ENCODE peak calls at places on chromosomes 4 and X, in nine cellular contexts. S, R, I, A, H, T, O, K and U are unnamed samples.

GRCh38 chr4:121143126-121143525 is 21.0 kb downstream of the TNIP3 start:
- DNase-seq in S (no peak), R (no peak), I (no peak), A (no peak), H (no peak), T (no peak), O (no peak), K (no peak), U (no peak)

GRCh38 chr4:25509656-25510055 is 132.6 kb downstream of the ANAPC4 start:
- DNase-seq in S (no peak), R (peak), I (no peak), A (no peak), H (no peak), T (no peak), O (no peak), K (no peak), U (no peak)

GRCh38 chr4:16225681-16225995 is 633 bp downstream of the TAPT1 start:
- DNase-seq in S (no peak), R (no peak), I (peak), A (no peak), H (no peak), T (no peak), O (no peak), K (no peak), U (no peak)

GRCh38 chr4:8745828-8746225 is 125.8 kb downstream of the HMX1 start:
- DNase-seq in S (no peak), R (no peak), I (no peak), A (no peak), H (no peak), T (no peak), O (peak), K (no peak), U (no peak)

GRCh38 chrX:39196192-39197102 is 395.2 kb downstream of the MID1IP1 start:
- DNase-seq in S (peak), R (peak), I (peak), A (peak), H (no peak), T (peak), O (no peak), K (no peak), U (peak)

GRCh38 chr4:74039065-74039763 is 725 bp upstream of the CXCL3 start:
- DNase-seq in S (no peak), R (peak), I (peak), A (peak), H (no peak), T (no peak), O (no peak), K (no peak), U (no peak)

GRCh38 chrX:37711991-37712390 is 26.4 kb downstream of the XK start:
- DNase-seq in S (no peak), R (no peak), I (no peak), A (no peak), H (no peak), T (no peak), O (no peak), K (no peak), U (no peak)

GRCh38 chr4:60216752-60217151 is 983.4 kb upstream of the ADGRL3 start:
- DNase-seq in S (no peak), R (peak), I (no peak), A (peak), H (no peak), T (no peak), O (no peak), K (no peak), U (no peak)

GRCh38 chrX:36443007-36443406 is 523.5 kb downstream of the CFAP47 start:
- DNase-seq in S (no peak), R (no peak), I (no peak), A (no peak), H (no peak), T (no peak), O (no peak), K (no peak), U (no peak)

GRCh38 chr4:167897116-167897515 is 195.2 kb upstream of the ANXA10 start:
- DNase-seq in S (no peak), R (peak), I (no peak), A (peak), H (no peak), T (no peak), O (no peak), K (no peak), U (no peak)

GRCh38 chr4:26331380-26331945 is 10.6 kb downstream of the RBPJ start:
- DNase-seq in S (no peak), R (no peak), I (no peak), A (no peak), H (no peak), T (no peak), O (no peak), K (no peak), U (no peak)

GRCh38 chrX:151825927-151826471 is 86.7 kb upstream of the MAGEA4 start:
- DNase-seq in S (no peak), R (peak), I (no peak), A (peak), H (no peak), T (no peak), O (no peak), K (no peak), U (no peak)

GRCh38 chr4:22556411-22556969 is 40.6 kb upstream of the ADGRA3 start:
- DNase-seq in S (no peak), R (no peak), I (no peak), A (no peak), H (no peak), T (no peak), O (no peak), K (no peak), U (no peak)

GRCh38 chr4:184958127-184958806 is 60.0 kb upstream of the HELT start:
- DNase-seq in S (no peak), R (peak), I (no peak), A (no peak), H (no peak), T (no peak), O (no peak), K (no peak), U (no peak)

GRCh38 chrX:123949846-123950245 is 11.7 kb upstream of the STAG2 start:
- DNase-seq in S (no peak), R (no peak), I (no peak), A (no peak), H (no peak), T (no peak), O (no peak), K (no peak), U (no peak)

GRCh38 chr4:25158817-25159216 is 1.4 kb downstream of the SEPSECS start:
- DNase-seq in S (no peak), R (no peak), I (no peak), A (no peak), H (no peak), T (no peak), O (no peak), K (no peak), U (no peak)

GRCh38 chr4:1410491-1411325 is 4.5 kb upstream of the NKX1-1 start:
- DNase-seq in S (peak), R (peak), I (no peak), A (peak), H (no peak), T (peak), O (peak), K (peak), U (no peak)

GRCh38 chr4:24001945-24002640 is 112.2 kb upstream of the PPARGC1A start:
- DNase-seq in S (no peak), R (no peak), I (no peak), A (peak), H (no peak), T (no peak), O (no peak), K (no peak), U (no peak)

GRCh38 chr4:175290401-175290800 is 372.2 kb downstream of the ADAM29 start:
- DNase-seq in S (no peak), R (peak), I (no peak), A (no peak), H (no peak), T (no peak), O (no peak), K (no peak), U (no peak)

GRCh38 chr4:126264839-126265238 is 950.1 kb downstream of the FAT4 start:
- DNase-seq in S (no peak), R (no peak), I (no peak), A (no peak), H (no peak), T (no peak), O (no peak), K (no peak), U (no peak)

GRCh38 chr4:8393593-8394038 is 46.9 kb downstream of the ACOX3 start:
- DNase-seq in S (no peak), R (no peak), I (no peak), A (peak), H (peak), T (no peak), O (no peak), K (peak), U (no peak)